ENCODE peak calls at places on chromosomes 2 and 18, in nine cellular contexts. U is glomerular endothelial cell, I is fibroblast of the conjunctiva, N is KG1, X is left cardiac atrium, R is transverse colon, Z is germinal center, P is NCI-H2029 treated with DMSO at 0.1 percent for 48 hours, C is HEK293T. A is an unnamed sample.

GRCh38 chr2:6692061-6692460 is 173.6 kb downstream of the CMPK2 start:
- DNase-seq in U (no peak), I (no peak), N (no peak), X (no peak), R (no peak), Z (no peak), P (no peak), C (no peak), A (no peak)

GRCh38 chr18:68778280-68778875 is 19.5 kb upstream of the CCDC102B start:
- DNase-seq in U (no peak), I (no peak), N (no peak), X (no peak), R (no peak), Z (no peak), P (no peak), C (no peak), A (no peak)

GRCh38 chr2:118371500-118371899 is 283.2 kb downstream of the INSIG2 start:
- DNase-seq in U (no peak), I (peak), N (no peak), X (no peak), R (no peak), Z (no peak), P (no peak), C (peak), A (no peak)

GRCh38 chr2:206230060-206230890 is 44.2 kb upstream of the ZDBF2 start:
- DNase-seq in U (no peak), I (no peak), N (no peak), X (no peak), R (no peak), Z (no peak), P (no peak), C (peak), A (no peak)

GRCh38 chr18:4639628-4640310 is 184.7 kb upstream of the DLGAP1 start:
- DNase-seq in U (no peak), I (no peak), N (no peak), X (no peak), R (no peak), Z (no peak), P (no peak), C (no peak), A (no peak)

GRCh38 chr18:8426401-8426800 is 182.8 kb upstream of the RAB12 start:
- DNase-seq in U (no peak), I (no peak), N (no peak), X (no peak), R (no peak), Z (no peak), P (no peak), C (peak), A (no peak)

GRCh38 chr2:127094509-127095366 is 12.2 kb downstream of the BIN1 start:
- DNase-seq in U (no peak), I (no peak), N (no peak), X (peak), R (peak), Z (no peak), P (no peak), C (peak), A (peak)

GRCh38 chr2:111702119-111702808 is 181.7 kb downstream of the ANAPC1 start:
- DNase-seq in U (no peak), I (peak), N (peak), X (peak), R (peak), Z (peak), P (peak), C (peak), A (no peak)

GRCh38 chr2:71894266-71894665 is 253.4 kb downstream of the CYP26B1 start:
- DNase-seq in U (no peak), I (no peak), N (no peak), X (no peak), R (no peak), Z (no peak), P (no peak), C (peak), A (no peak)

GRCh38 chr2:148670773-148671172 is 26.2 kb downstream of the EPC2 start:
- DNase-seq in U (no peak), I (no peak), N (no peak), X (no peak), R (no peak), Z (no peak), P (no peak), C (no peak), A (no peak)

GRCh38 chr2:197209742-197210408 is 100.7 kb downstream of the ANKRD44 start:
- DNase-seq in U (no peak), I (no peak), N (no peak), X (no peak), R (no peak), Z (peak), P (no peak), C (no peak), A (no peak)

GRCh38 chr18:45782662-45783061 is 42.8 kb upstream of the SIGLEC15 start:
- DNase-seq in U (no peak), I (no peak), N (no peak), X (no peak), R (no peak), Z (no peak), P (no peak), C (no peak), A (no peak)

GRCh38 chr2:139721454-139721995 is 941.3 kb upstream of the NXPH2 start:
- DNase-seq in U (no peak), I (no peak), N (no peak), X (no peak), R (no peak), Z (no peak), P (no peak), C (no peak), A (no peak)

GRCh38 chr2:2324565-2325101 is 6.4 kb downstream of the MYT1L start:
- DNase-seq in U (no peak), I (no peak), N (no peak), X (no peak), R (no peak), Z (no peak), P (peak), C (no peak), A (no peak)

GRCh38 chr18:43542016-43542415 is 264.7 kb upstream of the SYT4 start:
- DNase-seq in U (no peak), I (no peak), N (no peak), X (no peak), R (no peak), Z (no peak), P (no peak), C (no peak), A (no peak)

GRCh38 chr2:7427293-7428060 is 510.3 kb downstream of the RNF144A start:
- DNase-seq in U (peak), I (peak), N (peak), X (no peak), R (no peak), Z (peak), P (peak), C (peak), A (no peak)

GRCh38 chr18:76336241-76336640 is 158.8 kb downstream of the ZNF516 start:
- DNase-seq in U (no peak), I (no peak), N (no peak), X (no peak), R (no peak), Z (no peak), P (no peak), C (no peak), A (no peak)

A was measured in right cardiac atrium.